ENCODE peak calls at places on chromosomes 16 and 17, in eight cellular contexts. E is AG04450; Q is kidney glomerular epithelial cell; D is A549; B is neuronal stem cell; P is stimulated activated CD8-positive, alpha-beta memory T cell treated with anti-CD3 and anti-CD28 coated beads, Interleukin-15, amount 100 ng/mL, for 24 hours; A is Right ventricle myocardium superior; F is hepatic stellate cell. Y is an unnamed sample.
A peak's percentile ranks its signal among the peaks of the same experiment; 100 is the strongest.

GRCh38 chr16:84726670-84727467 is 27.1 kb downstream of the USP10 start:
- DNase-seq in E (no peak), Q (no peak), D (no peak), B (no peak), P (no peak), A (peak; percentile 49), F (no peak), Y (no peak)

GRCh38 chr17:30340957-30341356 is 7.1 kb upstream of the TMIGD1 start:
- DNase-seq in E (no peak), Q (no peak), D (no peak), B (no peak), P (no peak), A (no peak), F (no peak), Y (no peak)

GRCh38 chr17:12927541-12928425 is 90.0 kb downstream of the ELAC2 start:
- DNase-seq in E (no peak), Q (no peak), D (no peak), B (no peak), P (no peak), A (no peak), F (no peak), Y (no peak)

GRCh38 chr16:89426736-89427525 is 63.4 kb downstream of the ANKRD11 start:
- DNase-seq in E (no peak), Q (no peak), D (no peak), B (no peak), P (no peak), A (no peak), F (no peak), Y (no peak)

GRCh38 chr17:51389875-51390274 is 129.5 kb downstream of the UTP18 start:
- DNase-seq in E (no peak), Q (no peak), D (no peak), B (no peak), P (no peak), A (no peak), F (no peak), Y (no peak)

GRCh38 chr16:3953728-3954410 is 73.4 kb upstream of the CREBBP start:
- DNase-seq in E (no peak), Q (peak; percentile 1), D (no peak), B (no peak), P (no peak), A (peak; percentile 48), F (no peak), Y (no peak)

GRCh38 chr17:31510273-31511175 is 119.0 kb downstream of the RAB11FIP4 start:
- DNase-seq in E (no peak), Q (no peak), D (no peak), B (no peak), P (no peak), A (peak; percentile 82), F (no peak), Y (peak; percentile 63)

GRCh38 chr17:48026503-48027321 is 10.9 kb downstream of the COPZ2 start:
- DNase-seq in E (peak; percentile 71), Q (peak; percentile 77), D (peak; percentile 90), B (peak; percentile 87), P (peak; percentile 38), A (peak; percentile 90), F (peak; percentile 93), Y (peak; percentile 63)

GRCh38 chr16:80938035-80938927 is 68.4 kb downstream of the CMC2 start:
- DNase-seq in E (peak; percentile 91), Q (peak; percentile 39), D (no peak), B (peak; percentile 75), P (no peak), A (no peak), F (peak; percentile 67), Y (no peak)

GRCh38 chr17:79671387-79671752 is 59.4 kb upstream of the ENPP7 start:
- DNase-seq in E (no peak), Q (no peak), D (no peak), B (no peak), P (no peak), A (no peak), F (no peak), Y (no peak)

GRCh38 chr16:17224859-17225258 is 245.9 kb downstream of the XYLT1 start:
- DNase-seq in E (peak; percentile 71), Q (no peak), D (no peak), B (no peak), P (no peak), A (peak; percentile 49), F (peak; percentile 9), Y (no peak)

GRCh38 chr17:1228752-1229353 is 41.4 kb upstream of the BHLHA9 start:
- DNase-seq in E (no peak), Q (no peak), D (no peak), B (no peak), P (no peak), A (no peak), F (no peak), Y (no peak)

GRCh38 chr17:27236710-27237315 is 57.1 kb upstream of the WSB1 start:
- DNase-seq in E (peak; percentile 59), Q (peak; percentile 72), D (peak; percentile 79), B (peak; percentile 65), P (peak; percentile 61), A (no peak), F (peak; percentile 58), Y (peak; percentile 48)

GRCh38 chr16:53999841-54000240 is 286.7 kb downstream of the IRX3 start:
- DNase-seq in E (no peak), Q (no peak), D (no peak), B (no peak), P (no peak), A (no peak), F (no peak), Y (no peak)

GRCh38 chr17:35766903-35767510 is 6.3 kb downstream of the C17orf50 start:
- DNase-seq in E (no peak), Q (peak; percentile 15), D (peak; percentile 85), B (no peak), P (no peak), A (no peak), F (peak; percentile 86), Y (no peak)

GRCh38 chr17:36089888-36090836 is at the start of gene CCL3:
- DNase-seq in E (no peak), Q (no peak), D (no peak), B (no peak), P (no peak), A (peak; percentile 39), F (no peak), Y (no peak)

GRCh38 chr16:50999181-50999580 is 151.9 kb downstream of the SALL1 start:
- DNase-seq in E (no peak), Q (no peak), D (no peak), B (no peak), P (no peak), A (no peak), F (no peak), Y (no peak)

GRCh38 chr17:34998205-34998604 is 17.9 kb downstream of the LIG3 start:
- DNase-seq in E (peak; percentile 51), Q (peak; percentile 52), D (peak; percentile 95), B (peak; percentile 26), P (peak; percentile 34), A (peak; percentile 84), F (peak; percentile 83), Y (peak; percentile 73)

Y was measured in C1 segment of cervical spinal cord.